ENCODE peak calls at places on chromosomes 5 and 9, in nine cellular contexts. T is endothelial cell, L is nephron progenitor cell, H is GM10248, C is fibroblast of lung, R is fibroblast of mammary gland, X is heart left ventricle, B is IMR-90, N is choroid plexus epithelial cell. J is an unnamed sample.
A peak's percentile ranks its signal among the peaks of the same experiment; 100 is the strongest.

GRCh38 chr9:78267889-78268288 is 29.0 kb upstream of the PSAT1 start:
- DNase-seq in T (no peak), L (no peak), H (no peak), C (no peak), R (no peak), X (no peak), B (no peak), N (no peak), J (no peak)

GRCh38 chr9:111903996-111904395 is 7.4 kb downstream of the UGCG start:
- DNase-seq in T (no peak), L (no peak), H (no peak), C (peak; percentile 23), R (no peak), X (no peak), B (no peak), N (no peak), J (no peak)

GRCh38 chr5:128498844-128499455 is 39.1 kb downstream of the FBN2 start:
- DNase-seq in T (peak; percentile 13), L (no peak), H (peak; percentile 18), C (peak; percentile 62), R (peak; percentile 75), X (no peak), B (peak; percentile 79), N (peak; percentile 90), J (no peak)

GRCh38 chr5:126351138-126351537 is 72.1 kb upstream of the GRAMD2B start:
- DNase-seq in T (no peak), L (no peak), H (no peak), C (peak; percentile 80), R (peak; percentile 85), X (no peak), B (peak; percentile 84), N (peak; percentile 94), J (no peak)

GRCh38 chr5:106759152-106759551 is 911.6 kb downstream of the EFNA5 start:
- DNase-seq in T (no peak), L (no peak), H (no peak), C (peak; percentile 1), R (no peak), X (no peak), B (no peak), N (no peak), J (no peak)

GRCh38 chr5:94746731-94747124 is 128.3 kb downstream of the SLF1 start:
- DNase-seq in T (no peak), L (no peak), H (peak; percentile 24), C (peak; percentile 59), R (peak; percentile 16), X (no peak), B (no peak), N (peak; percentile 75), J (no peak)

GRCh38 chr5:14153932-14154646 is 10.9 kb downstream of the TRIO start:
- DNase-seq in T (peak; percentile 52), L (peak; percentile 48), H (no peak), C (peak; percentile 91), R (peak; percentile 85), X (peak; percentile 80), B (peak; percentile 83), N (peak; percentile 76), J (no peak)

GRCh38 chr9:106958955-106959657 is 96.1 kb downstream of the ZNF462 start:
- DNase-seq in T (no peak), L (no peak), H (no peak), C (peak; percentile 86), R (peak; percentile 77), X (no peak), B (peak; percentile 45), N (no peak), J (no peak)

GRCh38 chr9:36946653-36947052 is 87.4 kb downstream of the PAX5 start:
- DNase-seq in T (no peak), L (no peak), H (no peak), C (peak; percentile 58), R (peak; percentile 41), X (no peak), B (no peak), N (no peak), J (no peak)

GRCh38 chr9:129930743-129931142 is 95.5 kb downstream of the USP20 start:
- DNase-seq in T (no peak), L (no peak), H (no peak), C (no peak), R (no peak), X (no peak), B (no peak), N (no peak), J (no peak)

GRCh38 chr5:170434953-170435605 is 45.9 kb upstream of the KCNMB1 start:
- DNase-seq in T (peak; percentile 76), L (peak; percentile 79), H (peak; percentile 77), C (peak; percentile 26), R (peak; percentile 56), X (peak; percentile 65), B (peak; percentile 37), N (peak; percentile 69), J (peak; percentile 81)
- TF ChIP-seq CTCF in T (peak; percentile 98), L (peak; percentile 97), H (peak; percentile 94), C (peak; percentile 96), R (peak; percentile 91), X (peak; percentile 98), B (peak; percentile 96), N (peak; percentile 97), J (peak; percentile 93)

DNA sequence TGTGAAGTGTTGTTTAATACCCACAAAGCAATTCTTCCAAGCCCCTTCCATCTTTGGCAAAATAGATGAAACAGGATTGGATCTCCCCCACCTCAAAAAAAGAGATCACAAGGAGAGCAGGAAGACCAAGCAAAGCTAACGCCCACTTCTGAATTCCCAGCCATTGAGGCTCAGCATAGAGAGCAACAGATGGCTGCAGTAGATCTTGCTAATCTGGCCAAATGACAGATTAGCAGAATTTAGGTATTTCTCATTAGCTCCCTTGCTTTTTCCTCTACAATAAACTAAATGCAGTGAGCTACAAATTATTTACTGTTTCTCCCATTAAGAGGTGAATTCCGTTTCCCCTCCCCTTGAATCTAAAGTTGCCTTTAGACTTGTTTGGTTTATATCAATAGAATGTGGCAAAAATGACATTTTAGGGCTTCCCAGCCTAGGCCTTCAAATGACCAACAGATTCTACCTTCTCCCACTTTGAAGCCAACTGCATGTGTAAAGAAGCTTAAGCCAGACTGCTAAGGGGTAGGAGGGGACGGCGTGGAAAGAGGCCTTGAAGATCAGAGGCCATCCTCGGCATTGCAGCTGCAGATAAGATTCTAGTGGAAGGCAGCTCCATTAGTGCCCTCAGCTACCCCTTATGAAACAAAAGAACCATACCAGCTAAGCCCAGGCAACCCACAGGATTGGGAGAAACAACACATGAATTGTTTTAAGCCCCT is 56.8 kb upstream of the CPEB4 start:
- DNase-seq in T (no peak), L (no peak), H (no peak), C (no peak), R (no peak), X (no peak), B (no peak), N (no peak), J (no peak)
- TF ChIP-seq CTCF in T (no peak), L (no peak), H (no peak), C (no peak), R (no peak), X (no peak), B (no peak), N (no peak), J (no peak)

GRCh38 chr5:11047051-11047450 is 286.0 kb upstream of the DAP start:
- DNase-seq in T (no peak), L (no peak), H (no peak), C (peak; percentile 26), R (no peak), X (no peak), B (no peak), N (no peak), J (no peak)

GRCh38 chr5:11044581-11044980 is 283.5 kb upstream of the DAP start:
- DNase-seq in T (no peak), L (no peak), H (no peak), C (no peak), R (no peak), X (no peak), B (no peak), N (no peak), J (no peak)

GRCh38 chr5:11047625-11048024 is 286.6 kb upstream of the DAP start:
- DNase-seq in T (no peak), L (no peak), H (no peak), C (no peak), R (no peak), X (no peak), B (no peak), N (no peak), J (no peak)

GRCh38 chr5:11045411-11045810 is 284.4 kb upstream of the DAP start:
- DNase-seq in T (no peak), L (no peak), H (no peak), C (no peak), R (no peak), X (no peak), B (no peak), N (no peak), J (no peak)

GRCh38 chr5:11046160-11046559 is 285.1 kb upstream of the DAP start:
- DNase-seq in T (no peak), L (peak; percentile 8), H (no peak), C (no peak), R (peak; percentile 6), X (no peak), B (peak; percentile 18), N (peak; percentile 28), J (no peak)
- TF ChIP-seq CTCF in T (no peak), L (no peak), H (peak; percentile 27), C (peak; percentile 47), R (no peak), X (no peak), B (peak; percentile 37), N (peak; percentile 41), J (no peak)

DNA sequence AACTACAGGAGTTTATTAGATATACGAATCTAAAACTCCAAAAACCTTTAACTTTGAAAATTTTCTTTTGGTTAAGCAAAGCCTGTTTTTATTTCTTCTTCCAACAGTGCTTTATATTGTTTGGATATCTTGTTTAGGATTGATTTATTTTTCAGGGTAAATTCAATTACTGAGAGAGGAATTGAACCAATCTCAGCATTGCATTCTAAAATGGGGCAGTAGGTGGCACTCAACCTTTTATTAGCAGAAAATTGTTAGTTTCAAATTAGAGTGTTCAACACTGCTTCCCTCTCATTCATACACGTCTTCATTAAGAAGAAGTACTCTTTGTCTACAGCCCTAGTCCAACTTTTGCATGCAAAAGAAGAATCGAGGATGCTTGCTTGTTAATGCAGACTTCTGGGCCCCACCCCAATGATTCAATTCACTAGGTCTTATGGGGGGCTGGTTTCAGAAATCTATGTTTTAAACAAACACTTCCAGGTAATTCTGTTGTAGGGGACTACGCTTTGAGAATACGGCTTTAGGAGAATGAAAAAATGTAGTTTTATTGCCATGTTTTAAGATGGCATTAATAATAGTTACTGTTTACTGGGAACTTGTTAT is 26.6 kb downstream of the MRPL22 start:
- DNase-seq in T (peak; percentile 26), L (peak; percentile 6), H (no peak), C (no peak), R (peak; percentile 15), X (no peak), B (peak; percentile 21), N (peak; percentile 51), J (no peak)
- TF ChIP-seq CTCF in T (peak; percentile 71), L (peak; percentile 54), H (peak; percentile 48), C (peak; percentile 49), R (peak; percentile 58), X (peak; percentile 45), B (peak; percentile 56), N (peak; percentile 59), J (peak; percentile 53)